ENCODE peak calls at places on chromosome 21, in seven cellular contexts. N is HepG2, X is GM12878, P is H1, B is SK-N-SH, G is K562, R is GM12891. U is an unnamed sample.
A peak's percentile ranks its signal among the peaks of the same experiment; 100 is the strongest.

GRCh38 chr21:33293811-33294216 is 27.6 kb downstream of the IL10RB start:
- DNase-seq in R (no peak), X (no peak), N (no peak), G (no peak), B (no peak), P (no peak), U (no peak)

GRCh38 chr21:10616535-10616934 is 95.2 kb downstream of the TPTE start:
- DNase-seq in P (no peak), N (no peak), B (no peak), X (no peak), G (no peak), R (no peak), U (no peak)

GRCh38 chr21:42281196-42281680 is 34.0 kb downstream of the TFF3 start:
- DNase-seq in P (no peak), R (no peak), B (no peak), G (no peak), X (no peak), N (no peak), U (no peak)

GRCh38 chr21:37257526-37257966 is 9.6 kb downstream of the VPS26C start:
- DNase-seq in R (no peak), B (peak; percentile 74), X (no peak), G (no peak), N (peak; percentile 57), P (no peak), U (no peak)

GRCh38 chr21:42248783-42249597 is 30.1 kb downstream of the ABCG1 start:
- DNase-seq in R (peak; percentile 60), P (no peak), B (no peak), N (no peak), X (peak; percentile 76), G (no peak), U (peak; percentile 49)

GRCh38 chr21:26388731-26389231 is 184.3 kb downstream of the CYYR1 start:
- DNase-seq in P (no peak), N (no peak), R (no peak), B (peak; percentile 13), X (no peak), G (no peak), U (no peak)

GRCh38 chr21:41928621-41929220 is 25.1 kb downstream of the C2CD2 start:
- DNase-seq in B (no peak), N (no peak), P (no peak), X (peak; percentile 85), R (no peak), G (no peak), U (no peak)

GRCh38 chr21:33229099-33229775 is 501 bp upstream of the IFNAR2 start:
- DNase-seq in R (no peak), N (no peak), X (no peak), P (no peak), G (no peak), B (peak; percentile 21), U (no peak)

GRCh38 chr21:43613755-43614638 is 45.3 kb downstream of the HSF2BP start:
- DNase-seq in X (peak; percentile 45), B (no peak), N (no peak), R (peak; percentile 41), G (peak; percentile 44), P (no peak), U (peak; percentile 34)

GRCh38 chr21:34649400-34649799 is 19.4 kb upstream of the CLIC6 start:
- DNase-seq in R (no peak), B (no peak), X (no peak), G (no peak), P (no peak), N (no peak), U (no peak)

GRCh38 chr21:44300262-44300959 is 558 bp downstream of the PFKL start:
- DNase-seq in P (peak; percentile 77), R (peak; percentile 86), G (peak; percentile 95), X (no peak), B (peak; percentile 89), N (peak; percentile 29), U (peak; percentile 90)

GRCh38 chr21:41972511-41973205 is 18.8 kb upstream of the C2CD2 start:
- DNase-seq in B (no peak), G (no peak), N (no peak), X (no peak), P (peak; percentile 27), R (no peak), U (no peak)

GRCh38 chr21:41600556-41600955 is 92.6 kb upstream of the TMPRSS2 start:
- DNase-seq in R (no peak), G (no peak), N (no peak), P (no peak), B (no peak), X (no peak), U (no peak)

GRCh38 chr21:14687277-14687642 is 141.1 kb upstream of the SAMSN1 start:
- DNase-seq in G (no peak), B (no peak), P (no peak), N (no peak), R (no peak), X (peak; percentile 71), U (no peak)

GRCh38 chr21:33367309-33367973 is 35.8 kb upstream of the IFNGR2 start:
- DNase-seq in N (no peak), G (no peak), P (no peak), X (no peak), R (no peak), B (no peak), U (no peak)

GRCh38 chr21:40704141-40704540 is 142.8 kb downstream of the DSCAM start:
- DNase-seq in G (no peak), P (no peak), B (no peak), X (no peak), N (no peak), R (no peak), U (no peak)

GRCh38 chr21:14711287-14711686 is 165.2 kb upstream of the SAMSN1 start:
- DNase-seq in P (no peak), X (no peak), G (no peak), N (no peak), B (no peak), R (no peak), U (no peak)

GRCh38 chr21:37346841-37347430 is 19.6 kb upstream of the DYRK1A start:
- DNase-seq in N (no peak), B (no peak), G (no peak), P (no peak), X (no peak), R (no peak), U (no peak)

GRCh38 chr21:33703750-33704606 is 61.7 kb downstream of the ITSN1 start:
- DNase-seq in X (no peak), G (no peak), N (no peak), P (no peak), R (no peak), B (no peak), U (no peak)

GRCh38 chr21:42438316-42439205 is 34.9 kb downstream of the UBASH3A start:
- DNase-seq in N (no peak), X (no peak), G (no peak), R (no peak), P (no peak), B (no peak), U (no peak)

DNA sequence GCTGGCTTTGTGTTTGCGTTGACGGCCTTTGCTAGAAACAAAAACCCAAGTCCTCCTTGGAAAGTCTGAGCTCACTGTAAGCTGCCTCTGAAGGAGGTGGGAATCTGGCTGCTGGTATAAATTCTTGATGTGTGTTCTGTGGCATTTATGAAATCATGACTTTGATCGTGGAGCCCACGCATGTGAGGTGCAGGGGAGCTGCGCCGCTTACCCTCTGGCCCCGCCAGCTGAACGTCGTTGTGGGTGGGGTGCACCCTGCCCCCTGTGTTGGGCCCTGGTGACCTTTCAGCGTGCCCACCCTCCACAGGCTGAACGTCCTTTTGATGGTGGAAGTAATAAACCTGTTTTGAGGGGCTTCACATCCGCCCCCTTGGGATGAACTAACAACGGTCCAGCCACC is 21.2 kb upstream of the DIP2A start:
- DNase-seq in N (no peak), G (no peak), B (no peak), P (no peak), X (no peak), R (no peak), U (no peak)
- TF ChIP-seq TAF1 in N (no peak), G (no peak), B (no peak), P (no peak), X (no peak), R (no peak), U (no peak)

DNA sequence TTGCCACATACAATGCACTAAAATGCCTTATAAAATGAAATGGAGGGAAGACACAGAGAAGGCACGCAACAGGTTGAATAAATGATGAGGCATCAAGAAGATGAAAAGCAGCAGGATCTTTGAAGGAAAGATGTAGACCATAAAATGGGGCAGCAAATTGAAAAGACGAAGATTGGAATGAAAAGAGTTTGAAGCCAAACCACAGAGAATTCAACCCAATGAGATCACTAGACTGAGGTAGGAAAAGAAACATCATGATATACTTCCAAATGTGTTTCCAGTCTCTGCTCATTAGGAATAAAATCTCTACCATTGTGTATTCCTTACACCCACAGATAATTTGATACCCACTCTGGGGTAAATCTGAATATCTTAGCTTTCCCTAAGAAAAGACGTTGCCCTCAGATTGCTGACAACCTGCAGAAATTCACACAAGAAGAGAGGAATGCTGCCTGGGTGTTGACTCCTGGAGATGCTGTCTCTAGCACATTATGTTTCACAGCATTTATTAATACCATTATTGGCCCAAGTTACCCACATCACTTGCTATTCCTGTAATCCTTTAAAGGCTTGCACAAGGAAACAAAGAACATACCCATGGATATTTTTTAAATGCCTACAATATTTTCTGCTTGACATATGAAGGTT is 230.8 kb downstream of the LTN1 start:
- DNase-seq in G (no peak), P (no peak), R (no peak), B (no peak), X (no peak), N (no peak), U (no peak)
- TF ChIP-seq TAF1 in G (no peak), P (no peak), R (no peak), B (no peak), X (no peak), N (no peak), U (no peak)

GRCh38 chr21:30988706-30989105 is 49.6 kb downstream of the KRTAP19-8 start:
- DNase-seq in X (no peak), G (no peak), N (no peak), R (no peak), P (no peak), B (no peak), U (no peak)
- TF ChIP-seq TAF1 in X (no peak), G (no peak), N (no peak), R (no peak), P (no peak), B (no peak), U (no peak)

DNA sequence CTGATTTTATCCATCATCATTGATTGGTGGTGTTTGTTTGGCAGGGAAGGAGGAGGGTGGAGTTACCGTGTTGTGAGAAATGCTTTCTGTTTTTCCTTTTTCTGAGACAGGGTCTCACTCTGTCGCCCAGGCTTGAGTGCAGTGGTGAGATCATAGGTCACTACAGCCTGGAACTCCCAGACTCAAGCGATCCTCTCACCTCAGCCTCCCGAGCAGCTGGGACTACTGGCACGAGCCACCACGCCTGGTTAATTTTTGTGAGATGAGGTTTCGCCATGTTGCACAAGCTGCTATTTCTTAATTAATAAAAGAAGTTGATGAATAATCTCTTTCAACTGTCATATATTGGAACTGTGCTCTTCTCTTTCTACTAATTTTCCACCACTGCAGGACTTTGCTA is 44.3 kb downstream of the HUNK start:
- DNase-seq in G (no peak), B (no peak), X (no peak), R (no peak), P (no peak), N (no peak), U (no peak)
- TF ChIP-seq TAF1 in G (no peak), B (no peak), X (no peak), R (no peak), P (no peak), N (no peak), U (no peak)

GRCh38 chr21:45572783-45573451 is 30.7 kb upstream of the SLC19A1 start:
- DNase-seq in P (no peak), R (no peak), N (no peak), X (no peak), B (no peak), G (no peak), U (no peak)
- TF ChIP-seq TAF1 in P (no peak), R (no peak), N (no peak), X (no peak), B (no peak), G (no peak), U (no peak)

U was measured in GM12892.